ENCODE peak calls at places on chromosomes 4 and X, in ten cellular contexts. One of them, this sample, is unnamed.

GRCh38 chrX:103716967-103717366 is 6.3 kb downstream of the TMEM31 start:
- DNase-seq in GM18507: no peak
- DNase-seq in anterior cingulate cortex: no peak
- DNase-seq in T-helper 2 cell: no peak
- DNase-seq in fibroblast of mammary gland: peak
- DNase-seq in left colon: peak
- DNase-seq in hypothalamus: no peak
- DNase-seq in G401: peak
- DNase-seq in Daoy: peak
- DNase-seq in mammary epithelial cell: peak
- DNase-seq in this sample: no peak

GRCh38 chr4:39754309-39754708 is 56.4 kb downstream of the UBE2K start:
- DNase-seq in GM18507: no peak
- DNase-seq in anterior cingulate cortex: no peak
- DNase-seq in T-helper 2 cell: no peak
- DNase-seq in fibroblast of mammary gland: no peak
- DNase-seq in left colon: no peak
- DNase-seq in hypothalamus: no peak
- DNase-seq in G401: no peak
- DNase-seq in Daoy: no peak
- DNase-seq in mammary epithelial cell: no peak
- DNase-seq in this sample: no peak

GRCh38 chr4:90127706-90128345 is 632 bp downstream of the CCSER1 start:
- DNase-seq in GM18507: no peak
- DNase-seq in anterior cingulate cortex: no peak
- DNase-seq in T-helper 2 cell: no peak
- DNase-seq in fibroblast of mammary gland: no peak
- DNase-seq in left colon: peak
- DNase-seq in hypothalamus: no peak
- DNase-seq in G401: peak
- DNase-seq in Daoy: peak
- DNase-seq in mammary epithelial cell: peak
- DNase-seq in this sample: peak

GRCh38 chr4:11606078-11606477 is 177.4 kb upstream of the HS3ST1 start:
- DNase-seq in GM18507: no peak
- DNase-seq in anterior cingulate cortex: no peak
- DNase-seq in T-helper 2 cell: no peak
- DNase-seq in fibroblast of mammary gland: no peak
- DNase-seq in left colon: no peak
- DNase-seq in hypothalamus: no peak
- DNase-seq in G401: no peak
- DNase-seq in Daoy: no peak
- DNase-seq in mammary epithelial cell: peak
- DNase-seq in this sample: no peak

GRCh38 chr4:7863911-7864681 is 75.6 kb downstream of the AFAP1 start:
- DNase-seq in GM18507: no peak
- DNase-seq in anterior cingulate cortex: no peak
- DNase-seq in T-helper 2 cell: no peak
- DNase-seq in fibroblast of mammary gland: no peak
- DNase-seq in left colon: no peak
- DNase-seq in hypothalamus: no peak
- DNase-seq in G401: no peak
- DNase-seq in Daoy: no peak
- DNase-seq in mammary epithelial cell: peak
- DNase-seq in this sample: no peak

GRCh38 chr4:77044458-77045124 is 31.2 kb downstream of the CCNI start:
- DNase-seq in GM18507: no peak
- DNase-seq in anterior cingulate cortex: no peak
- DNase-seq in T-helper 2 cell: no peak
- DNase-seq in fibroblast of mammary gland: peak
- DNase-seq in left colon: no peak
- DNase-seq in hypothalamus: no peak
- DNase-seq in G401: peak
- DNase-seq in Daoy: no peak
- DNase-seq in mammary epithelial cell: peak
- DNase-seq in this sample: no peak

GRCh38 chr4:14336656-14337055 is 665.6 kb upstream of the CPEB2 start:
- DNase-seq in GM18507: no peak
- DNase-seq in anterior cingulate cortex: no peak
- DNase-seq in T-helper 2 cell: no peak
- DNase-seq in fibroblast of mammary gland: peak
- DNase-seq in left colon: no peak
- DNase-seq in hypothalamus: no peak
- DNase-seq in G401: no peak
- DNase-seq in Daoy: no peak
- DNase-seq in mammary epithelial cell: peak
- DNase-seq in this sample: no peak

GRCh38 chr4:137543198-137543597 is 10.9 kb upstream of the PCDH18 start:
- DNase-seq in GM18507: no peak
- DNase-seq in anterior cingulate cortex: no peak
- DNase-seq in T-helper 2 cell: no peak
- DNase-seq in fibroblast of mammary gland: no peak
- DNase-seq in left colon: no peak
- DNase-seq in hypothalamus: no peak
- DNase-seq in G401: no peak
- DNase-seq in Daoy: no peak
- DNase-seq in mammary epithelial cell: no peak
- DNase-seq in this sample: peak

GRCh38 chr4:78213218-78213617 is 156.1 kb downstream of the FRAS1 start:
- DNase-seq in GM18507: no peak
- DNase-seq in anterior cingulate cortex: no peak
- DNase-seq in T-helper 2 cell: no peak
- DNase-seq in fibroblast of mammary gland: no peak
- DNase-seq in left colon: no peak
- DNase-seq in hypothalamus: no peak
- DNase-seq in G401: no peak
- DNase-seq in Daoy: no peak
- DNase-seq in mammary epithelial cell: no peak
- DNase-seq in this sample: no peak

GRCh38 chr4:1211951-1212545 is 36.9 kb downstream of the CTBP1 start:
- DNase-seq in GM18507: no peak
- DNase-seq in anterior cingulate cortex: peak
- DNase-seq in T-helper 2 cell: no peak
- DNase-seq in fibroblast of mammary gland: no peak
- DNase-seq in left colon: no peak
- DNase-seq in hypothalamus: peak
- DNase-seq in G401: peak
- DNase-seq in Daoy: no peak
- DNase-seq in mammary epithelial cell: no peak
- DNase-seq in this sample: no peak

GRCh38 chr4:37481547-37482129 is 204.5 kb downstream of the RELL1 start:
- DNase-seq in GM18507: no peak
- DNase-seq in anterior cingulate cortex: no peak
- DNase-seq in T-helper 2 cell: no peak
- DNase-seq in fibroblast of mammary gland: no peak
- DNase-seq in left colon: no peak
- DNase-seq in hypothalamus: no peak
- DNase-seq in G401: no peak
- DNase-seq in Daoy: no peak
- DNase-seq in mammary epithelial cell: no peak
- DNase-seq in this sample: no peak

GRCh38 chr4:184420402-184420801 is 53.9 kb downstream of the IRF2 start:
- DNase-seq in GM18507: no peak
- DNase-seq in anterior cingulate cortex: no peak
- DNase-seq in T-helper 2 cell: no peak
- DNase-seq in fibroblast of mammary gland: no peak
- DNase-seq in left colon: no peak
- DNase-seq in hypothalamus: no peak
- DNase-seq in G401: no peak
- DNase-seq in Daoy: no peak
- DNase-seq in mammary epithelial cell: no peak
- DNase-seq in this sample: no peak

GRCh38 chr4:8641256-8641655 is 48.7 kb downstream of the CPZ start:
- DNase-seq in GM18507: no peak
- DNase-seq in anterior cingulate cortex: no peak
- DNase-seq in T-helper 2 cell: no peak
- DNase-seq in fibroblast of mammary gland: no peak
- DNase-seq in left colon: no peak
- DNase-seq in hypothalamus: no peak
- DNase-seq in G401: no peak
- DNase-seq in Daoy: no peak
- DNase-seq in mammary epithelial cell: no peak
- DNase-seq in this sample: no peak

GRCh38 chr4:81628489-81628888 is 156.8 kb upstream of the RASGEF1B start:
- DNase-seq in GM18507: no peak
- DNase-seq in anterior cingulate cortex: no peak
- DNase-seq in T-helper 2 cell: no peak
- DNase-seq in fibroblast of mammary gland: no peak
- DNase-seq in left colon: no peak
- DNase-seq in hypothalamus: no peak
- DNase-seq in G401: no peak
- DNase-seq in Daoy: no peak
- DNase-seq in mammary epithelial cell: peak
- DNase-seq in this sample: no peak

This sample was measured in neuronal stem cell.